ENCODE peak calls at places on chromosome 20, in four cellular contexts. One of them, this sample, is unnamed.

GRCh38 chr20:64181391-64181790 is 17.1 kb downstream of the MYT1 start:
- DNase-seq in A549: no peak
- DNase-seq in BJ: no peak
- DNase-seq in lower lobe of right lung: peak
- DNase-seq in this sample: no peak

GRCh38 chr20:50387218-50387995 is 122.8 kb upstream of the PTPN1 start:
- DNase-seq in A549: no peak
- DNase-seq in BJ: no peak
- DNase-seq in lower lobe of right lung: no peak
- DNase-seq in this sample: no peak

GRCh38 chr20:46931699-46932098 is 37.1 kb downstream of the EYA2 start:
- DNase-seq in A549: no peak
- DNase-seq in BJ: no peak
- DNase-seq in lower lobe of right lung: no peak
- DNase-seq in this sample: no peak

GRCh38 chr20:1803216-1804128 is 91.7 kb upstream of the SIRPA start:
- DNase-seq in A549: no peak
- DNase-seq in BJ: no peak
- DNase-seq in lower lobe of right lung: peak
- DNase-seq in this sample: no peak

GRCh38 chr20:33724439-33725094 is 4.5 kb upstream of the PXMP4 start:
- DNase-seq in A549: no peak
- DNase-seq in BJ: no peak
- DNase-seq in lower lobe of right lung: no peak
- DNase-seq in this sample: no peak

GRCh38 chr20:16526433-16527380 is 46.5 kb downstream of the KIF16B start:
- DNase-seq in A549: no peak
- DNase-seq in BJ: no peak
- DNase-seq in lower lobe of right lung: no peak
- DNase-seq in this sample: no peak

GRCh38 chr20:22795897-22796296 is 211.5 kb upstream of the FOXA2 start:
- DNase-seq in A549: peak
- DNase-seq in BJ: peak
- DNase-seq in lower lobe of right lung: no peak
- DNase-seq in this sample: peak

GRCh38 chr20:61765871-61766654 is 299.6 kb downstream of the TAF4 start:
- DNase-seq in A549: no peak
- DNase-seq in BJ: no peak
- DNase-seq in lower lobe of right lung: no peak
- DNase-seq in this sample: no peak

GRCh38 chr20:55540486-55540885 is 464.8 kb downstream of the CBLN4 start:
- DNase-seq in A549: no peak
- DNase-seq in BJ: no peak
- DNase-seq in lower lobe of right lung: no peak
- DNase-seq in this sample: no peak

GRCh38 chr20:38880952-38881735 is 45.1 kb upstream of the FAM83D start:
- DNase-seq in A549: no peak
- DNase-seq in BJ: no peak
- DNase-seq in lower lobe of right lung: no peak
- DNase-seq in this sample: no peak

GRCh38 chr20:60961551-60961950 is 290.5 kb upstream of the CDH4 start:
- DNase-seq in A549: no peak
- DNase-seq in BJ: no peak
- DNase-seq in lower lobe of right lung: no peak
- DNase-seq in this sample: no peak

GRCh38 chr20:18431206-18431605 is 35.6 kb downstream of the DZANK1 start:
- DNase-seq in A549: no peak
- DNase-seq in BJ: no peak
- DNase-seq in lower lobe of right lung: no peak
- DNase-seq in this sample: no peak

GRCh38 chr20:25398363-25399037 is 7.9 kb upstream of the ABHD12 start:
- DNase-seq in A549: no peak
- DNase-seq in BJ: no peak
- DNase-seq in lower lobe of right lung: no peak
- DNase-seq in this sample: no peak

GRCh38 chr20:11976966-11977365 is 59.3 kb downstream of the BTBD3 start:
- DNase-seq in A549: no peak
- DNase-seq in BJ: no peak
- DNase-seq in lower lobe of right lung: no peak
- DNase-seq in this sample: no peak

GRCh38 chr20:25051386-25052155 is 6.4 kb downstream of the ACSS1 start:
- DNase-seq in A549: no peak
- DNase-seq in BJ: no peak
- DNase-seq in lower lobe of right lung: no peak
- DNase-seq in this sample: no peak

GRCh38 chr20:23551786-23552185 is 16.5 kb downstream of the CST9L start:
- DNase-seq in A549: no peak
- DNase-seq in BJ: no peak
- DNase-seq in lower lobe of right lung: no peak
- DNase-seq in this sample: no peak

GRCh38 chr20:4179545-4179944 is 164.2 kb upstream of the RNF24 start:
- DNase-seq in A549: no peak
- DNase-seq in BJ: no peak
- DNase-seq in lower lobe of right lung: no peak
- DNase-seq in this sample: no peak

GRCh38 chr20:2822073-2822472 is 5.9 kb downstream of the TMEM239 start:
- DNase-seq in A549: no peak
- DNase-seq in BJ: no peak
- DNase-seq in lower lobe of right lung: no peak
- DNase-seq in this sample: peak

GRCh38 chr20:61271273-61272221 is 19.5 kb downstream of the CDH4 start:
- DNase-seq in A549: no peak
- DNase-seq in BJ: no peak
- DNase-seq in lower lobe of right lung: no peak
- DNase-seq in this sample: no peak

GRCh38 chr20:25223179-25223661 is 24.7 kb upstream of the PYGB start:
- DNase-seq in A549: peak
- DNase-seq in BJ: peak
- DNase-seq in lower lobe of right lung: no peak
- DNase-seq in this sample: peak

GRCh38 chr20:19971121-19971520 is 46.0 kb upstream of the NAA20 start:
- DNase-seq in A549: no peak
- DNase-seq in BJ: no peak
- DNase-seq in lower lobe of right lung: no peak
- DNase-seq in this sample: no peak

GRCh38 chr20:16518068-16518783 is 55.0 kb downstream of the KIF16B start:
- DNase-seq in A549: peak
- DNase-seq in BJ: no peak
- DNase-seq in lower lobe of right lung: no peak
- DNase-seq in this sample: no peak

GRCh38 chr20:12936524-12936923 is 72.2 kb upstream of the SPTLC3 start:
- DNase-seq in A549: peak
- DNase-seq in BJ: no peak
- DNase-seq in lower lobe of right lung: no peak
- DNase-seq in this sample: no peak

GRCh38 chr20:17651761-17652388 is 30.2 kb downstream of the RRBP1 start:
- DNase-seq in A549: peak
- DNase-seq in BJ: no peak
- DNase-seq in lower lobe of right lung: no peak
- DNase-seq in this sample: no peak

GRCh38 chr20:61988665-61989064 is 77.0 kb downstream of the TAF4 start:
- DNase-seq in A549: no peak
- DNase-seq in BJ: no peak
- DNase-seq in lower lobe of right lung: no peak
- DNase-seq in this sample: no peak

GRCh38 chr20:39021748-39022147 is 59.6 kb downstream of the DHX35 start:
- DNase-seq in A549: no peak
- DNase-seq in BJ: no peak
- DNase-seq in lower lobe of right lung: no peak
- DNase-seq in this sample: no peak

DNA sequence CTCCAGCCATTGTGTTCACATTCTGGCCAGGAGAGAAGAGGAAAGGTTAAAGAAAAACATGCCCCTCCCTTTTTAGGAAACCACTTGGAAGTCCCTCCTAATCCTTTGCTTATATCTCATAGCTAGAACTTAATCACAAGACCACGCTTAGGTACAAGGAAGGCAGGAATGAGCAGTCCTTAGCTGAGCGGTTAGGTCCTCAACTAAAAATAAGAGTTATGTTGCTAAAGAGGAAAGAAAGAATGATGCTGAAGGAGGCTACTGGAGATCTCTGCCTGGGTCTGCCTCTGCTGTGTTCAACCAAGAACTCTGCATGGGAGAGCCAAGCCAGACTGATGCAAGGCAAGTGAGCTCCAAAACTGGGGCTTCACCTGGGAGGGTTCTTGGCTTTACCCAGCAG is 11.6 kb upstream of the ARFGEF2 start:
- DNase-seq in A549: no peak
- DNase-seq in BJ: no peak
- DNase-seq in lower lobe of right lung: no peak
- DNase-seq in this sample: no peak
- H3K4me3 ChIP-seq in A549: no peak
- H3K4me3 ChIP-seq in BJ: no peak
- H3K4me3 ChIP-seq in lower lobe of right lung: no peak
- H3K4me3 ChIP-seq in this sample: no peak

DNA sequence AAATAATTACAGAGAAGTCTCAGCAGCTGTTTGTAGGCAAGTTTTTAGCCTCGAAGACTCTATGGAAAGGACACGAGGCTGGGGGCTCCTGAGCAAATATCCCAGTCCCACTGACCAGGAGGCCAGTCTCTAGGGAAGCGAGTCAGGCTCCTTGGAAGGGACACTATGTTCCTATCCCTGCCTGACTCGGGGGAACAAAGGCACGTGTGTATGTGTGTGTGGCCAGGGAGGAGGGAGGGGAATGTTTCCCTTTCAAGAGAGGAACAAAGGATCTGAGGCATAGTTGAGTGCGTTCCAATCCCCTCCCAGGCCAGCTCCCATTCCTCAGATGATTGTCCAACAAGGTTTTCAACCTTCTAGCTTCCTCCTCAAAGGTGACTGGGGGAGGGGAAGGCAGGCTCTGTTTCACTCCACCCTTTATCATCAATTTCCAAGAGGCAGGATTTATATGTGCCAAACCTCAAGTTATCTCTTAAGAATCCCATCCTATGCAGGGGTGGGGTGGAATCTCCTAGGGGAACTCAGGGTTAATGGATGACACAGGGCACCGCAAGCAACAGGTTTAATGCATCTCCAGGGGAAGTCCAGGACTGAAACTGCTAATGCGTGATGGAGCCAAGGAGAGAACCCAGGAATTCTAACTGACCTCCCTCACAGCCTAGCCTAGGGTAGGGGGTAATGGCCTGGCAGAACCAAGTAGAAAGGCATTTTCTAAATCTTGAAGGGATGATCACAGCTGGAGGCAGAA is 9.9 kb downstream of the BCL2L1 start:
- DNase-seq in A549: peak
- DNase-seq in BJ: no peak
- DNase-seq in lower lobe of right lung: peak
- DNase-seq in this sample: peak
- H3K4me3 ChIP-seq in A549: peak
- H3K4me3 ChIP-seq in BJ: peak
- H3K4me3 ChIP-seq in lower lobe of right lung: peak
- H3K4me3 ChIP-seq in this sample: peak

GRCh38 chr20:54207743-54208491 is at the start of gene PFDN4:
- DNase-seq in A549: peak
- DNase-seq in BJ: no peak
- DNase-seq in lower lobe of right lung: peak
- DNase-seq in this sample: peak

GRCh38 chr20:54204063-54204462 is 3.8 kb upstream of the PFDN4 start:
- DNase-seq in A549: no peak
- DNase-seq in BJ: no peak
- DNase-seq in lower lobe of right lung: no peak
- DNase-seq in this sample: no peak

GRCh38 chr20:54208492-54209044 is 681 bp downstream of the PFDN4 start:
- DNase-seq in A549: peak
- DNase-seq in BJ: no peak
- DNase-seq in lower lobe of right lung: no peak
- DNase-seq in this sample: no peak

GRCh38 chr20:54209216-54209813 is 1.4 kb downstream of the PFDN4 start:
- DNase-seq in A549: no peak
- DNase-seq in BJ: no peak
- DNase-seq in lower lobe of right lung: no peak
- DNase-seq in this sample: no peak

DNA sequence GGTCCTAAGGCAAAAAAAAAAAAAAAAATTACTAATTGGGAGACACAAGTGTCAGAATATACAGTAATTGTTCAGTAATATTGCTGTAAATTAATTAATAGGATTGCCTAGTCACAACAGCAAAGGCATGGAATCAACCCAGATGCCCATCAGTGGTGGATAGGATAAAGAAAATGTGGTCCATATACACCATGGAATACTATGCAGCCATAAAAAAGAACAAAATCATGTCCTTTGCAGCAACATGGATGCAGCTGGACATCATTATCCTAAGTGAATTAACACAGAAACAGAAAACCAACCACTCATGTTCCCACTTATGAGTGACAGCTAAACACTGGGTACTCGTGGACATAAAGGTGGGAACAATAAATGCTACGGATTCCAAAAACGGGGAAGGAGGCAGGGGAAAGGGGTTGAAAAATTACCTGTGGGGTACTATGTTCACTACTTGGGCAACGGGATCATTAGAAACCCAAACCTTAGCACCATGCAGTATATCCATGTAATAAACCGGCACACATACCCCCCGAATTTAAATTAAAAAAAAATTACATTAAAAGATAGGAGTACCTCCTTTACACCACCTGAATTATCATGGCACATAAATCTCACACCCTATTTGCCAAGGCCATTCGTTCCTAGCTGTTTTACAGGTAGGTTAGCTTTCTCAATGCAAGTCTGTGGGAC is 689 bp upstream of the PFDN4 start:
- DNase-seq in A549: no peak
- DNase-seq in BJ: no peak
- DNase-seq in lower lobe of right lung: no peak
- DNase-seq in this sample: no peak
- H3K4me3 ChIP-seq in A549: peak
- H3K4me3 ChIP-seq in BJ: no peak
- H3K4me3 ChIP-seq in lower lobe of right lung: peak
- H3K4me3 ChIP-seq in this sample: peak

GRCh38 chr20:9573598-9573997 is 59.2 kb downstream of the LAMP5 start:
- DNase-seq in A549: no peak
- DNase-seq in BJ: no peak
- DNase-seq in lower lobe of right lung: no peak
- DNase-seq in this sample: no peak
- H3K4me3 ChIP-seq in A549: no peak
- H3K4me3 ChIP-seq in BJ: no peak
- H3K4me3 ChIP-seq in lower lobe of right lung: no peak
- H3K4me3 ChIP-seq in this sample: no peak

GRCh38 chr20:21303061-21303871 is at the start of gene XRN2:
- DNase-seq in A549: peak
- DNase-seq in BJ: peak
- DNase-seq in lower lobe of right lung: peak
- DNase-seq in this sample: peak

GRCh38 chr20:21302645-21303060 is 478 bp upstream of the XRN2 start:
- DNase-seq in A549: no peak
- DNase-seq in BJ: no peak
- DNase-seq in lower lobe of right lung: no peak
- DNase-seq in this sample: no peak

GRCh38 chr20:21303872-21304586 is 898 bp downstream of the XRN2 start:
- DNase-seq in A549: no peak
- DNase-seq in BJ: no peak
- DNase-seq in lower lobe of right lung: no peak
- DNase-seq in this sample: no peak

GRCh38 chr20:21301940-21302644 is 1.0 kb upstream of the XRN2 start:
- DNase-seq in A549: no peak
- DNase-seq in BJ: no peak
- DNase-seq in lower lobe of right lung: no peak
- DNase-seq in this sample: no peak
- H3K4me3 ChIP-seq in A549: peak
- H3K4me3 ChIP-seq in BJ: peak
- H3K4me3 ChIP-seq in lower lobe of right lung: peak
- H3K4me3 ChIP-seq in this sample: peak

GRCh38 chr20:300345-300744 is 3.0 kb downstream of the ZCCHC3 start:
- DNase-seq in A549: no peak
- DNase-seq in BJ: no peak
- DNase-seq in lower lobe of right lung: no peak
- DNase-seq in this sample: no peak
- H3K4me3 ChIP-seq in A549: peak
- H3K4me3 ChIP-seq in BJ: peak
- H3K4me3 ChIP-seq in lower lobe of right lung: peak
- H3K4me3 ChIP-seq in this sample: peak